ENCODE peak calls at places on chromosome 16, in six cellular contexts. N is stomach, F is body of pancreas, V is lower lobe of right lung, O is gastrocnemius medialis, Z is transverse colon. A is an unnamed sample.

GRCh38 chr16:27685802-27686201 is 135.9 kb downstream of the KATNIP start:
- DNase-seq in N (no peak), F (peak; percentile 5), V (no peak), O (no peak), Z (peak; percentile 10), A (no peak)

GRCh38 chr16:53098526-53099317 is 43.9 kb downstream of the CHD9 start:
- DNase-seq in N (peak; percentile 76), F (peak; percentile 85), V (peak; percentile 89), O (peak; percentile 97), Z (peak; percentile 85), A (peak; percentile 93)

GRCh38 chr16:2388875-2389433 is 40.3 kb upstream of the CCNF start:
- DNase-seq in N (peak; percentile 84), F (peak; percentile 95), V (no peak), O (no peak), Z (peak; percentile 7), A (no peak)

GRCh38 chr16:16150117-16150877 is 73.0 kb downstream of the ABCC6 start:
- DNase-seq in N (no peak), F (peak; percentile 82), V (no peak), O (peak; percentile 55), Z (peak; percentile 48), A (no peak)

GRCh38 chr16:86193528-86194193 is 294.7 kb downstream of the IRF8 start:
- DNase-seq in N (no peak), F (no peak), V (no peak), O (no peak), Z (no peak), A (no peak)

GRCh38 chr16:29656688-29657523 is 6.1 kb upstream of the SPN start:
- DNase-seq in N (no peak), F (no peak), V (no peak), O (no peak), Z (no peak), A (no peak)

GRCh38 chr16:85191341-85191965 is 79.2 kb upstream of the CIBAR2 start:
- DNase-seq in N (no peak), F (no peak), V (no peak), O (no peak), Z (no peak), A (no peak)

GRCh38 chr16:72240949-72241348 is 69.0 kb upstream of the PMFBP1 start:
- DNase-seq in N (no peak), F (no peak), V (no peak), O (no peak), Z (no peak), A (no peak)

GRCh38 chr16:79287424-79287917 is 313.1 kb downstream of the MAF start:
- DNase-seq in N (no peak), F (no peak), V (no peak), O (no peak), Z (no peak), A (no peak)

GRCh38 chr16:80167657-80168056 is 373.1 kb upstream of the DYNLRB2 start:
- DNase-seq in N (no peak), F (no peak), V (no peak), O (no peak), Z (no peak), A (no peak)

GRCh38 chr16:49353650-49354049 is 20.0 kb upstream of the C16orf78 start:
- DNase-seq in N (no peak), F (peak; percentile 5), V (no peak), O (no peak), Z (no peak), A (no peak)

GRCh38 chr16:14405611-14406537 is 224.2 kb downstream of the PARN start:
- DNase-seq in N (peak; percentile 33), F (no peak), V (no peak), O (peak; percentile 85), Z (peak; percentile 71), A (no peak)

GRCh38 chr16:50274771-50275415 is 8.5 kb downstream of the ADCY7 start:
- DNase-seq in N (no peak), F (no peak), V (no peak), O (peak; percentile 9), Z (no peak), A (peak; percentile 82)

GRCh38 chr16:14629612-14629918 is 495 bp downstream of the PARN start:
- DNase-seq in N (no peak), F (peak; percentile 3), V (no peak), O (no peak), Z (no peak), A (no peak)

GRCh38 chr16:7839568-7839967 is 506.9 kb downstream of the RBFOX1 start:
- DNase-seq in N (no peak), F (no peak), V (no peak), O (no peak), Z (no peak), A (no peak)

GRCh38 chr16:53768593-53768992 is 64.6 kb downstream of the FTO start:
- DNase-seq in N (no peak), F (no peak), V (no peak), O (no peak), Z (no peak), A (no peak)

GRCh38 chr16:27097671-27098275 is 31.0 kb downstream of the C16orf82 start:
- DNase-seq in N (no peak), F (peak; percentile 44), V (no peak), O (peak; percentile 60), Z (no peak), A (no peak)

GRCh38 chr16:57316390-57317017 is 32.0 kb upstream of the PLLP start:
- DNase-seq in N (no peak), F (peak; percentile 35), V (no peak), O (no peak), Z (no peak), A (peak; percentile 10)

GRCh38 chr16:9658586-9658985 is 523.6 kb downstream of the GRIN2A start:
- DNase-seq in N (no peak), F (no peak), V (no peak), O (no peak), Z (no peak), A (no peak)

GRCh38 chr16:13793788-13794461 is 126.0 kb upstream of the ERCC4 start:
- DNase-seq in N (no peak), F (no peak), V (no peak), O (peak; percentile 12), Z (no peak), A (no peak)

GRCh38 chr16:19843371-19843770 is 41.3 kb downstream of the GPRC5B start:
- DNase-seq in N (no peak), F (no peak), V (no peak), O (no peak), Z (no peak), A (no peak)

GRCh38 chr16:31461921-31462804 is 2.9 kb downstream of the ARMC5 start:
- DNase-seq in N (no peak), F (no peak), V (peak; percentile 46), O (no peak), Z (no peak), A (peak; percentile 82)

GRCh38 chr16:20620770-20621169 is 44.6 kb upstream of the ACSM2B start:
- DNase-seq in N (no peak), F (no peak), V (no peak), O (no peak), Z (no peak), A (no peak)

GRCh38 chr16:68732068-68732680 is 4.9 kb upstream of the CDH1 start:
- DNase-seq in N (peak; percentile 93), F (peak; percentile 87), V (peak; percentile 84), O (no peak), Z (peak; percentile 93), A (no peak)
- H3K27me3 ChIP-seq in N (peaks cover 15% of the 10 kb centered on the region), F (no peaks in the 10 kb centered on the region), V (peaks cover 15% of the 10 kb centered on the region), O (peaks cover 23% of the 10 kb centered on the region), Z (peaks cover 19% of the 10 kb centered on the region), A (peaks cover 12% of the 10 kb centered on the region)

GRCh38 chr16:769934-770333 is 9.4 kb downstream of the MSLN start:
- DNase-seq in N (no peak), F (no peak), V (no peak), O (no peak), Z (no peak), A (no peak)

GRCh38 chr16:770411-770810 is 9.9 kb downstream of the MSLN start:
- DNase-seq in N (no peak), F (no peak), V (no peak), O (no peak), Z (no peak), A (no peak)

GRCh38 chr16:768428-768827 is 7.9 kb downstream of the MSLN start:
- DNase-seq in N (no peak), F (no peak), V (no peak), O (no peak), Z (no peak), A (no peak)

GRCh38 chr16:767743-768235 is 7.3 kb downstream of the MSLN start:
- DNase-seq in N (no peak), F (no peak), V (no peak), O (no peak), Z (no peak), A (no peak)

GRCh38 chr16:769201-769769 is 8.8 kb downstream of the MSLN start:
- DNase-seq in N (no peak), F (no peak), V (no peak), O (no peak), Z (no peak), A (no peak)
- H3K27me3 ChIP-seq in N (peaks cover 69% of the 10 kb centered on the region), F (no peaks in the 10 kb centered on the region), V (peaks cover 3% of the 10 kb centered on the region), O (peaks cover 6% of the 10 kb centered on the region), Z (peaks cover 4% of the 10 kb centered on the region), A (no peaks in the 10 kb centered on the region)

DNA sequence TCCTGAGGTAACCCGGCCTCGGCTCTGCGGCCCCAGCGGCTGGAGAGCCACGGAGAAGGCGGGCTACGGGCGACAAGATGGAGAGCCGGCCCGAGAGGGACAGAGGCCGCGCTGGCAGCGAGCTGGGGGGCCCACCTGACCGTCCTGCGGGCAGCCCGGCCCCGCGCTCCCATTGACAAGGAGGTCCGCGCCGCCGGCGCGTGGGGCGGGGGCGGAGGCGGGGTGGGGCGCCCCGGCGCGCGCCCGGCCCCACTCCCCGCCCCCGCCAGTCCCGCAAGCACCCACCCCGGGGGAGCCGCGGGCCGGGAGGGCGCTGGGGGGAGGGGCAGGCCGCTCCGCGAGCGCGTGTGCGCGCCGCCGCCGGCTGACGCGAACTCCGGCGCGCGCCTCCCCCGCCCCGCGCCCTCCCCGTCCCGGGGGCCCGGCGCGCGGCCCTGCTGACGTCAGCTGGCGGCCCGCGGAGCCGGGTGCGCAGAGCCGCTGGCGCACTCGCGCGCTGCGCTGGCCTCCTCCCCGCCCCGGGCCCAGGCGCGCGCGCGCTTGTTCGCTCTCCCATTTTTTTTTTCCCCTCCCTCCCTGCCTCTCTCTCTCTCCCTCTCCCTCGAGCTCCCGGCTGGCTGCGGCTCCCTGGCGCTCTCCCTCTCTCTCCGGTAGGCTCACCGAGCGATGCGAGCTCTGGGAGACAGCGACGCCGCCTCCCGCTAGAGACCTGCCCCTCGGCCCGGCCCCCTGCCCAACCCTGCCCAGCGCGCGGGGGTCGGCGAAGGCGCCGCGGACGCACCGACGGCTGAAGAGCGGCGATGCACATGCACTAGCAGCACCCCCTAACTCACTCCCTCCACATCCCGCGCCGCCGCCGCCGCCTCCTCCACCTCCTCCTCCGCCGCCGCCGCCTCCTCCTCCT is at the start of gene GNAO1:
- DNase-seq in N (peak; percentile 61), F (peak; percentile 57), V (peak; percentile 51), O (peak; percentile 24), Z (peak; percentile 56), A (peak; percentile 85)
- H3K27me3 ChIP-seq in N (peaks cover 80% of the 10 kb centered on the region), F (no peaks in the 10 kb centered on the region), V (peaks cover 61% of the 10 kb centered on the region), O (peaks cover 34% of the 10 kb centered on the region), Z (peaks cover 78% of the 10 kb centered on the region), A (peaks cover 59% of the 10 kb centered on the region)

GRCh38 chr16:87570564-87570937 is 31.8 kb upstream of the JPH3 start:
- DNase-seq in N (no peak), F (no peak), V (no peak), O (no peak), Z (no peak), A (no peak)

GRCh38 chr16:87569601-87570559 is 32.4 kb upstream of the JPH3 start:
- DNase-seq in N (no peak), F (no peak), V (no peak), O (no peak), Z (no peak), A (no peak)

GRCh38 chr16:87572959-87573358 is 29.3 kb upstream of the JPH3 start:
- DNase-seq in N (no peak), F (no peak), V (no peak), O (no peak), Z (no peak), A (no peak)

GRCh38 chr16:87570938-87571867 is 31.1 kb upstream of the JPH3 start:
- DNase-seq in N (peak; percentile 81), F (peak; percentile 69), V (peak; percentile 63), O (peak; percentile 37), Z (peak; percentile 66), A (no peak)

GRCh38 chr16:87571868-87572244 is 30.5 kb upstream of the JPH3 start:
- DNase-seq in N (no peak), F (no peak), V (no peak), O (no peak), Z (no peak), A (no peak)
- H3K27me3 ChIP-seq in N (peaks cover 8% of the 10 kb centered on the region), F (no peaks in the 10 kb centered on the region), V (peaks cover 6% of the 10 kb centered on the region), O (peaks cover 4% of the 10 kb centered on the region), Z (peaks cover 18% of the 10 kb centered on the region), A (peaks cover 44% of the 10 kb centered on the region)